ENCODE peak calls at places on chromosomes 11 and 22, in six cellular contexts. N, K, O, Z, J and I are unnamed samples.

GRCh38 chr11:9775393-9775780 is 111.5 kb downstream of the SWAP70 start:
- DNase-seq in O (no peak), J (no peak), K (no peak), Z (no peak), N (no peak), I (no peak)

GRCh38 chr22:18955696-18956095 is 19.6 kb upstream of the PRODH start:
- DNase-seq in N (no peak), J (no peak), Z (no peak), O (no peak), K (no peak), I (no peak)

GRCh38 chr22:38860291-38861169 is 11.5 kb downstream of the CBX6 start:
- DNase-seq in J (peak; percentile 30), N (no peak), K (no peak), Z (no peak), O (no peak), I (no peak)

GRCh38 chr11:31812392-31813241 is 1.5 kb upstream of the PAX6 start:
- DNase-seq in K (no peak), N (no peak), J (peak; percentile 94), O (no peak), Z (no peak), I (no peak)

GRCh38 chr11:80596291-80596810 is 1155.5 kb upstream of the TENM4 start:
- DNase-seq in K (no peak), J (no peak), Z (no peak), N (no peak), O (no peak), I (no peak)

GRCh38 chr22:39894554-39895092 is 1.1 kb upstream of the ENTHD1 start:
- DNase-seq in O (no peak), Z (no peak), K (no peak), N (no peak), J (no peak), I (no peak)

GRCh38 chr11:29801561-29801960 is 215.3 kb downstream of the KCNA4 start:
- DNase-seq in N (no peak), K (no peak), J (no peak), O (no peak), Z (no peak), I (no peak)

GRCh38 chr11:8382436-8383053 is 118.9 kb upstream of the LMO1 start:
- DNase-seq in J (no peak), N (no peak), Z (no peak), K (no peak), O (no peak), I (no peak)

GRCh38 chr11:68677432-68677831 is 6.9 kb upstream of the GAL start:
- DNase-seq in Z (peak; percentile 46), J (no peak), K (peak; percentile 72), N (no peak), O (no peak), I (peak; percentile 29)

GRCh38 chr11:75105462-75105925 is 8.8 kb upstream of the OR2AT4 start:
- DNase-seq in K (peak; percentile 54), Z (peak; percentile 10), J (peak; percentile 83), O (no peak), N (no peak), I (no peak)

GRCh38 chr11:117230286-117230961 is 1.4 kb downstream of the PCSK7 start:
- DNase-seq in J (no peak), N (no peak), K (no peak), O (peak; percentile 32), Z (no peak), I (no peak)

GRCh38 chr11:121108413-121108812 is 7.4 kb downstream of the TECTA start:
- DNase-seq in K (no peak), O (no peak), J (no peak), Z (no peak), N (no peak), I (no peak)

GRCh38 chr22:19806213-19807160 is 45.9 kb downstream of the TBX1 start:
- DNase-seq in N (peak; percentile 8), K (peak; percentile 42), Z (no peak), O (no peak), J (no peak), I (no peak)

GRCh38 chr11:47433157-47433556 is 6.9 kb upstream of the PSMC3 start:
- DNase-seq in J (no peak), N (no peak), Z (no peak), K (peak; percentile 37), O (no peak), I (no peak)

GRCh38 chr11:116984589-116984988 is 113.6 kb downstream of the SIK3 start:
- DNase-seq in N (no peak), O (no peak), J (no peak), Z (no peak), K (no peak), I (no peak)

GRCh38 chr11:45543808-45544422 is 121.5 kb downstream of the CHST1 start:
- DNase-seq in K (peak; percentile 11), Z (peak; percentile 15), J (peak; percentile 79), N (no peak), O (no peak), I (no peak)

GRCh38 chr11:76781861-76782500 is 1.2 kb upstream of the TSKU start:
- DNase-seq in O (no peak), K (no peak), N (no peak), J (no peak), Z (no peak), I (no peak)

GRCh38 chr22:39170825-39171622 is 18.5 kb upstream of the CBX7 start:
- DNase-seq in K (peak; percentile 68), N (peak; percentile 77), J (peak; percentile 89), O (peak; percentile 80), Z (peak; percentile 81), I (no peak)

GRCh38 chr22:30882181-30882771 is 86.3 kb downstream of the MORC2 start:
- DNase-seq in J (no peak), N (no peak), K (no peak), Z (no peak), O (no peak), I (no peak)

GRCh38 chr11:68276864-68277263 is 5.1 kb upstream of the C11orf24 start:
- DNase-seq in Z (no peak), O (no peak), N (no peak), J (no peak), K (no peak), I (no peak)

GRCh38 chr11:47593492-47593933 is 698 bp downstream of the C1QTNF4 start:
- DNase-seq in Z (no peak), K (no peak), J (peak; percentile 17), O (no peak), N (no peak), I (no peak)

GRCh38 chr11:92227233-92227593 is 2.6 kb downstream of the FAT3 start:
- DNase-seq in J (peak; percentile 70), Z (no peak), O (no peak), N (no peak), K (no peak), I (no peak)

GRCh38 chr11:44950036-44950624 is 553 bp downstream of the TP53I11 start:
- DNase-seq in J (peak; percentile 80), Z (no peak), K (no peak), N (no peak), O (no peak), I (no peak)

GRCh38 chr11:108115495-108116140 is 5.7 kb upstream of the ACAT1 start:
- DNase-seq in O (no peak), J (peak; percentile 62), Z (peak; percentile 75), K (peak; percentile 53), N (no peak), I (peak; percentile 66)

GRCh38 chr11:8830641-8831040 is 80.3 kb upstream of the AKIP1 start:
- DNase-seq in Z (no peak), J (no peak), O (no peak), N (no peak), K (no peak), I (no peak)

GRCh38 chr11:26286472-26287066 is 45.4 kb upstream of the ANO3 start:
- DNase-seq in Z (no peak), N (no peak), O (no peak), K (peak; percentile 27), J (peak; percentile 87), I (no peak)

GRCh38 chr11:17528181-17528691 is 16.0 kb downstream of the USH1C start:
- DNase-seq in Z (peak; percentile 60), J (peak; percentile 83), O (no peak), K (peak; percentile 42), N (no peak), I (no peak)

GRCh38 chr11:66112041-66112491 is 42.0 kb downstream of the PACS1 start:
- DNase-seq in N (no peak), K (peak; percentile 27), J (no peak), Z (peak; percentile 26), O (no peak), I (no peak)

GRCh38 chr11:76621866-76622265 is 48.7 kb downstream of the LRRC32 start:
- DNase-seq in J (no peak), K (no peak), O (no peak), Z (no peak), N (no peak), I (no peak)

GRCh38 chr11:35330924-35331323 is 88.4 kb downstream of the SLC1A2 start:
- DNase-seq in J (no peak), N (no peak), O (peak; percentile 21), Z (peak; percentile 58), K (no peak), I (no peak)

GRCh38 chr11:85628771-85629341 is 463 bp downstream of the TMEM126B start:
- DNase-seq in O (no peak), K (no peak), Z (no peak), J (peak; percentile 3), N (no peak), I (no peak)

GRCh38 chr11:125141686-125142535 is 22.6 kb upstream of the PKNOX2 start:
- DNase-seq in Z (peak; percentile 16), K (no peak), O (peak; percentile 51), J (peak; percentile 90), N (peak; percentile 46), I (no peak)

GRCh38 chr11:129416080-129416820 is 40.6 kb downstream of the BARX2 start:
- DNase-seq in J (no peak), O (no peak), K (no peak), Z (no peak), N (no peak), I (no peak)

GRCh38 chr11:19597194-19597593 is 115.4 kb upstream of the NAV2 start:
- DNase-seq in K (no peak), J (no peak), O (no peak), Z (no peak), N (no peak), I (no peak)

GRCh38 chr22:49683032-49683431 is 144.6 kb downstream of the BRD1 start:
- DNase-seq in N (no peak), O (no peak), K (no peak), J (no peak), Z (no peak), I (no peak)

GRCh38 chr11:105181100-105181499 is 41.5 kb upstream of the CARD18 start:
- DNase-seq in O (no peak), K (no peak), N (no peak), J (no peak), Z (peak; percentile 57), I (peak; percentile 65)